ENCODE peak calls at places on chromosome 5, in five cellular contexts. O is heart left ventricle, L is adrenal gland, F is transverse colon, E is stomach. V is an unnamed sample.
A peak's percentile ranks its signal among the peaks of the same experiment; 100 is the strongest.

GRCh38 chr5:35804201-35804653 is 52.5 kb upstream of the IL7R start:
- DNase-seq in O (no peak), L (no peak), F (no peak), E (no peak), V (no peak)

GRCh38 chr5:108461628-108462367 is 79.9 kb upstream of the FBXL17 start:
- DNase-seq in O (no peak), L (no peak), F (no peak), E (no peak), V (no peak)

GRCh38 chr5:37837101-37838032 is 2.5 kb downstream of the GDNF start:
- DNase-seq in O (peak; percentile 77), L (peak; percentile 80), F (peak; percentile 67), E (peak; percentile 61), V (no peak)

GRCh38 chr5:38453506-38453905 is 102.9 kb downstream of the LIFR start:
- DNase-seq in O (no peak), L (no peak), F (no peak), E (no peak), V (no peak)

GRCh38 chr5:67578011-67578410 is 381.4 kb upstream of the CD180 start:
- DNase-seq in O (no peak), L (no peak), F (no peak), E (no peak), V (no peak)

GRCh38 chr5:176151286-176151685 is 86.9 kb upstream of the SIMC1 start:
- DNase-seq in O (no peak), L (no peak), F (no peak), E (no peak), V (no peak)

GRCh38 chr5:154334406-154335041 is 111.3 kb upstream of the SAP30L start:
- DNase-seq in O (no peak), L (no peak), F (no peak), E (no peak), V (no peak)

GRCh38 chr5:103465891-103466290 is 96.7 kb downstream of the NUDT12 start:
- DNase-seq in O (no peak), L (no peak), F (no peak), E (no peak), V (no peak)

GRCh38 chr5:134873987-134874830 is at the start of gene TXNDC15:
- DNase-seq in O (peak; percentile 92), L (peak; percentile 87), F (peak; percentile 90), E (peak; percentile 90), V (peak; percentile 94)
- TF ChIP-seq POLR2A in O (no peak), L (peak; percentile 43), F (peak; percentile 75), E (no peak), V (no peak)

GRCh38 chr5:109862301-109862700 is 172.6 kb downstream of the MAN2A1 start:
- DNase-seq in O (no peak), L (no peak), F (no peak), E (no peak), V (no peak)

GRCh38 chr5:109868737-109869136 is 179.0 kb downstream of the MAN2A1 start:
- DNase-seq in O (no peak), L (no peak), F (no peak), E (no peak), V (no peak)

GRCh38 chr5:109863752-109864151 is 174.0 kb downstream of the MAN2A1 start:
- DNase-seq in O (no peak), L (no peak), F (no peak), E (no peak), V (no peak)

GRCh38 chr5:109865636-109866035 is 175.9 kb downstream of the MAN2A1 start:
- DNase-seq in O (no peak), L (peak; percentile 87), F (no peak), E (no peak), V (no peak)

GRCh38 chr5:109866051-109866450 is 176.3 kb downstream of the MAN2A1 start:
- DNase-seq in O (no peak), L (no peak), F (no peak), E (no peak), V (no peak)
- H3K27ac ChIP-seq in O (no peak overlapping the region), L (peak overlapping the region; percentile 83), F (no peak overlapping the region), E (no peak overlapping the region), V (no peak overlapping the region)

DNA sequence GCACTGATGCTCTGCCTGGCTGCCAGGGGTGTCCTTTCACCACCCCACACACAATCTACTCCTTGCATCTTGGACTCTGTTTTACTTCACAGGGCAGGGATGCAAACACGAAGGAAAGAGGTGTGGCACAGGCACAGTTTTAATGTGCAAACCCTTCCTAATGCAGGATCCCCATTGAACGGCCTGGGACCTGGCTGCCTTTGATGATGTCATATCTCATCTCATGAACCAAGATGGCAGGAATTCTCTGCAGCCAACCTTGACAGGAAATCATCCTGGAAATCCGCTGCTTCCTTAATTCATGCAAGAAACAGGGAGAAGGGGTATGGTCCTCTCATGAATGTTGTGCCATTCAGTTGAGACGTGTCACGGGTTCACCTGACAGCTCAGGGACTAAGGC is 91.4 kb downstream of the LMNB1 start:
- DNase-seq in O (no peak), L (no peak), F (no peak), E (no peak), V (peak; percentile 82)
- TF ChIP-seq POLR2A in O (no peak), L (no peak), F (no peak), E (no peak), V (no peak)

GRCh38 chr5:172150514-172151425 is 37.3 kb downstream of the STK10 start:
- DNase-seq in O (peak; percentile 62), L (peak; percentile 57), F (peak; percentile 52), E (peak; percentile 49), V (no peak)
- H3K27ac ChIP-seq in O (peak overlapping the region; percentile 7), L (peak overlapping the region; percentile 21), F (peak overlapping the region; percentile 44), E (peak overlapping the region; percentile 33), V (no peak overlapping the region)

GRCh38 chr5:16547200-16547842 is 69.5 kb downstream of the RETREG1 start:
- DNase-seq in O (no peak), L (no peak), F (no peak), E (no peak), V (no peak)
- TF ChIP-seq POLR2A in O (no peak), L (no peak), F (no peak), E (no peak), V (no peak)

GRCh38 chr5:173279166-173279565 is 44.2 kb upstream of the NKX2-5 start:
- DNase-seq in O (no peak), L (no peak), F (no peak), E (no peak), V (no peak)

GRCh38 chr5:173271371-173271770 is 36.4 kb upstream of the NKX2-5 start:
- DNase-seq in O (no peak), L (no peak), F (no peak), E (no peak), V (no peak)

GRCh38 chr5:173278641-173279040 is 43.6 kb upstream of the NKX2-5 start:
- DNase-seq in O (peak; percentile 63), L (no peak), F (no peak), E (no peak), V (no peak)

GRCh38 chr5:173278172-173278571 is 43.2 kb upstream of the NKX2-5 start:
- DNase-seq in O (peak; percentile 83), L (no peak), F (no peak), E (no peak), V (no peak)

GRCh38 chr5:173274771-173275170 is 39.8 kb upstream of the NKX2-5 start:
- DNase-seq in O (no peak), L (no peak), F (no peak), E (no peak), V (no peak)
- H3K27ac ChIP-seq in O (no peak overlapping the region), L (no peak overlapping the region), F (no peak overlapping the region), E (no peak overlapping the region), V (no peak overlapping the region)

DNA sequence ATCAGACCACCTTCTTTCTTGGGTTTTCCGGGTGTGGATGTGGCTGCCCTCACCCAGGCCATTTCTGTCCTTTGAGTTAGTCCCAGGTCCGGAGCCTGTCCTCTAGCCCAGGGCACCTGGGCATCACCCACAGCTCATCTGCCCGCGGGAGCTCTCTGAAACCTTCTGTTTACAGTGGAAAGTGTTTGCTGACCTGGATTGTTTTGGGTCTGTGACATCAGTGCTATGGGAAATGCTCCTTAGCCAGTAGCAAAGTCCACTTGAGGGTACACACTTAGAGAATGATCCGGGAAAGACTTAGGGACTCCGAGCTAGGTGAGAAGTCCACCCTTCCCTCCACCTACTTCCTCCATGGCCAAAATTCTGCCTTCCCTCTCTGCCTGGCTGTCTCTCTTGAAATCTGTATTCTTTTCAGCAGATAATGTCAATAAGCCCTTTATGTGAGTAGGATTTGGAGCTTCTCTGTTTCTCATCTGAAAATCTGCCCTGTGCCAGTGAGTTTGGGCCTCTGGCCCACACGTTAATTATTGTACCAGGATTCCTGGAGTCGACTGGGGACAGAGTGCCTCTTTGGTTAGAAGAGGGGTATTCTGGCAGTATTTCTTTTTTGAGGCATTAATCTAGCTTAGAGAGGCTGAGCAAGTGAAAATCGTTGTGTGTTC is 19.9 kb downstream of the ABLIM3 start:
- DNase-seq in O (no peak), L (no peak), F (no peak), E (no peak), V (no peak)
- TF ChIP-seq POLR2A in O (no peak), L (no peak), F (no peak), E (no peak), V (no peak)

GRCh38 chr5:147403659-147404640 is 105.9 kb downstream of the DPYSL3 start:
- DNase-seq in O (peak; percentile 52), L (peak; percentile 74), F (peak; percentile 32), E (no peak), V (peak; percentile 93)

GRCh38 chr5:147408980-147409379 is 100.9 kb downstream of the DPYSL3 start:
- DNase-seq in O (no peak), L (no peak), F (no peak), E (no peak), V (no peak)

GRCh38 chr5:147404706-147405105 is 105.2 kb downstream of the DPYSL3 start:
- DNase-seq in O (no peak), L (no peak), F (no peak), E (no peak), V (no peak)

GRCh38 chr5:147406636-147407035 is 103.2 kb downstream of the DPYSL3 start:
- DNase-seq in O (no peak), L (no peak), F (no peak), E (no peak), V (no peak)

DNA sequence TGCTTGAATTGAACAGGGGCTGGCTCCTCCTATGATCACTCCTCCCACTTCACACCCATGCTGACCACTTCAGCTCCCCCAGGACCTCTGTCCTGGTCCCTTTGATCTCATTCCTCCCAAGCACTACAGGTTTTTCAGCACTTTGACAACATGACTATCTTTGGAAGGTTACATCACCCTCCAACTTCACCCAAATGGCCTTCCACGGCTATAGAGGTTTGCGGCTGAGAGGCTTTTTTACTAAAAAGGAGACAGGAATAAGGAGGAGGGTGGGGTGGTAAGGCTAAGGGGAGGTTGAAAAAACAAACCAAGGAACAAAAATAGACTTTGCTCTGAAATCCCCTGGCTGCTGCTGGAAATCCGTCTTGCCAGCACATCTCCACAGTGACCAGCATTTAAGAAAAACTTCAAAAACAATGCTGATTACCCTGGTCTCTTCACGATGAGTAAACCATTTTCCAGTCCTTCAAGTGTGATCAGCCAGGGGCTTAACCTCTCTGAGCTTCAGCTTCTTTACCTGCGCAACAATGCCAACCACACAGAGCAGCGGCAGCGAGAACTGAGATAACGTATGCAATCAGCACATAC is 102.7 kb downstream of the DPYSL3 start:
- DNase-seq in O (no peak), L (no peak), F (no peak), E (no peak), V (no peak)
- H3K27ac ChIP-seq in O (peak overlapping the region; percentile 17), L (no peak overlapping the region), F (peak overlapping the region; percentile 78), E (peak overlapping the region; percentile 56), V (peak overlapping the region; percentile 96)

DNA sequence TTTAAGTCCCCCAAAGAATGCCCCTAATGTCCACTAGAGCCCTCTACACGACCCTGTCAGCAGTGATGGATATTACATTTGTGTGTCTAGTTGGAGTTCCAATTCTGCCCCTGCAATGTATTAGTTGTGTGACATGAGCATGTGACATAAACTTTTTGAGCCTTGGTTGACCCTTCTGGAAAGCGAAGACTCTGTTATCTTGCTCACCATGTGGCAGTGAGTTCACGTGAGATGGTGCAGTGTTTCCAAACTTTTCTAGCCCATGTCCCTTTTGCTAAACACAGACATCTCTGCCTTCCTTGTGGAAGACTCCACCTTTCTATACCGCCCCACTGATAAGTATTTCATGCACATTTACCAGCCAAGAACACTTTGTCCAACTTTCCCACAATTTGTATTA is 87.0 kb upstream of the BOD1 start:
- DNase-seq in O (no peak), L (no peak), F (no peak), E (no peak), V (no peak)
- TF ChIP-seq POLR2A in O (no peak), L (no peak), F (no peak), E (no peak), V (no peak)